ENCODE peak calls at places on chromosomes 11 and 22, in nine cellular contexts. One of them, this sample, is unnamed.

GRCh38 chr11:18790820-18791174 is 801 bp downstream of the PTPN5 start:
- DNase-seq in stomach: no peak
- DNase-seq in suprapubic skin: no peak
- DNase-seq in RWPE1: no peak
- DNase-seq in adrenal gland: no peak
- DNase-seq in brain microvascular endothelial cell: no peak
- DNase-seq in Calu3: no peak
- DNase-seq in HFF-Myc: no peak
- DNase-seq in cardiac fibroblast: no peak
- DNase-seq in this sample: no peak

GRCh38 chr22:19527321-19527721 is 3.1 kb upstream of the CLDN5 start:
- DNase-seq in stomach: no peak
- DNase-seq in suprapubic skin: peak; percentile 56
- DNase-seq in RWPE1: no peak
- DNase-seq in adrenal gland: no peak
- DNase-seq in brain microvascular endothelial cell: no peak
- DNase-seq in Calu3: no peak
- DNase-seq in HFF-Myc: no peak
- DNase-seq in cardiac fibroblast: no peak
- DNase-seq in this sample: no peak

GRCh38 chr11:33982661-33983060 is 68.9 kb upstream of the CAPRIN1 start:
- DNase-seq in stomach: no peak
- DNase-seq in suprapubic skin: no peak
- DNase-seq in RWPE1: no peak
- DNase-seq in adrenal gland: no peak
- DNase-seq in brain microvascular endothelial cell: no peak
- DNase-seq in Calu3: no peak
- DNase-seq in HFF-Myc: no peak
- DNase-seq in cardiac fibroblast: no peak
- DNase-seq in this sample: no peak

GRCh38 chr11:114258696-114259095 is 37.5 kb upstream of the NNMT start:
- DNase-seq in stomach: no peak
- DNase-seq in suprapubic skin: no peak
- DNase-seq in RWPE1: no peak
- DNase-seq in adrenal gland: no peak
- DNase-seq in brain microvascular endothelial cell: no peak
- DNase-seq in Calu3: no peak
- DNase-seq in HFF-Myc: no peak
- DNase-seq in cardiac fibroblast: no peak
- DNase-seq in this sample: no peak

GRCh38 chr22:29309332-29310064 is 3.0 kb downstream of the GAS2L1 start:
- DNase-seq in stomach: peak; percentile 80
- DNase-seq in suprapubic skin: no peak
- DNase-seq in RWPE1: no peak
- DNase-seq in adrenal gland: peak; percentile 80
- DNase-seq in brain microvascular endothelial cell: no peak
- DNase-seq in Calu3: peak; percentile 41
- DNase-seq in HFF-Myc: no peak
- DNase-seq in cardiac fibroblast: no peak
- DNase-seq in this sample: no peak

GRCh38 chr22:49620003-49620556 is 207.6 kb downstream of the BRD1 start:
- DNase-seq in stomach: no peak
- DNase-seq in suprapubic skin: no peak
- DNase-seq in RWPE1: no peak
- DNase-seq in adrenal gland: no peak
- DNase-seq in brain microvascular endothelial cell: no peak
- DNase-seq in Calu3: no peak
- DNase-seq in HFF-Myc: no peak
- DNase-seq in cardiac fibroblast: no peak
- DNase-seq in this sample: no peak

GRCh38 chr11:11998091-11998781 is 10.2 kb downstream of the DKK3 start:
- DNase-seq in stomach: no peak
- DNase-seq in suprapubic skin: peak; percentile 35
- DNase-seq in RWPE1: peak; percentile 93
- DNase-seq in adrenal gland: peak; percentile 73
- DNase-seq in brain microvascular endothelial cell: peak; percentile 83
- DNase-seq in Calu3: peak; percentile 49
- DNase-seq in HFF-Myc: peak; percentile 66
- DNase-seq in cardiac fibroblast: peak; percentile 94
- DNase-seq in this sample: no peak

GRCh38 chr11:45850446-45850845 is 3.2 kb downstream of the CRY2 start:
- DNase-seq in stomach: no peak
- DNase-seq in suprapubic skin: no peak
- DNase-seq in RWPE1: no peak
- DNase-seq in adrenal gland: no peak
- DNase-seq in brain microvascular endothelial cell: peak; percentile 52
- DNase-seq in Calu3: no peak
- DNase-seq in HFF-Myc: no peak
- DNase-seq in cardiac fibroblast: peak; percentile 40
- DNase-seq in this sample: no peak

GRCh38 chr11:103069367-103069766 is 22.6 kb downstream of the DCUN1D5 start:
- DNase-seq in stomach: no peak
- DNase-seq in suprapubic skin: no peak
- DNase-seq in RWPE1: no peak
- DNase-seq in adrenal gland: no peak
- DNase-seq in brain microvascular endothelial cell: no peak
- DNase-seq in Calu3: no peak
- DNase-seq in HFF-Myc: no peak
- DNase-seq in cardiac fibroblast: no peak
- DNase-seq in this sample: no peak

GRCh38 chr11:6323291-6323905 is 3.1 kb upstream of the CAVIN3 start:
- DNase-seq in stomach: peak; percentile 32
- DNase-seq in suprapubic skin: no peak
- DNase-seq in RWPE1: no peak
- DNase-seq in adrenal gland: no peak
- DNase-seq in brain microvascular endothelial cell: no peak
- DNase-seq in Calu3: no peak
- DNase-seq in HFF-Myc: no peak
- DNase-seq in cardiac fibroblast: no peak
- DNase-seq in this sample: no peak

DNA sequence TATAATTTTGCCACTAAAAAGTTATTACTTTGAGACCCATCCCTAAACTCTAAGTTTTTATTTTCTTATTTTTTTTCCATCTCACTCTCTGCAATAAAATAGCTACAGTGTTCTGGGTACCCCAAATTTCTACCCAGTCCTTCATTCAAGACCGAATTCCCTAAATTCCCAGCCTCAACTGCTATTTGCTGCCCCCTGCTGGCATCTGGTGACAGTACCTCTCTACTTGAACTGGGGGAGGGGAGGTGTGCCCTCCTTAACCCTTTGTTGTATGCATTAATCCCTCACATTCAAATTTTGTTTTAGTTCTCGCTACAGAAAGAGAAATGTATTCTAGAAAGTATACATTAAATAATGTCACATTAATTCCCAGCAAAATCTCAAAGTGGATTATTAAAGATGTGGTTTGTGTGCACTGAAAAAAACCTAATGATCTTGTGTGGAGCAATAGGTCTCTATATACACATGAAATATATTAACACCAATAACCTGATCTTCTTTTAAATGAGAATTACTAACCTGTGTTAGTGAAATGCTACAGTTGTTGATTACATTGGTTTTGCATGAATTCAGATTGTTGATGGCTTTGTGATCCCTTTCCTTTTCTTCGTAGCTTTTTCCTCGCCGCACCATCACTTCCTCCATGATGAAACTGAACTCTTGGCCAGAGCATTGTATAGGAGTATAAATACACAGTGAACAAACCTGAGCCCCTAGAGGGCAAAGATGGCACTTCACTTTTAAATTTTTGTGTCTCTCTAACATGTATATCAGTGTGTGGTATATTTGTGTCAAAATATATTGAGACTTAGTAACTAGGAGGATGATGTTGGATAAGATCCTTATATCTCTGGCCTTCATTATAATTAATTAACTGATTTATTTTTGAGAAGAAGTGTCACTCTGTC is 590.0 kb downstream of the METTL15 start:
- DNase-seq in stomach: peak; percentile 62
- DNase-seq in suprapubic skin: no peak
- DNase-seq in RWPE1: peak; percentile 41
- DNase-seq in adrenal gland: peak; percentile 61
- DNase-seq in brain microvascular endothelial cell: peak; percentile 43
- DNase-seq in Calu3: peak; percentile 68
- DNase-seq in HFF-Myc: no peak
- DNase-seq in cardiac fibroblast: peak; percentile 80
- DNase-seq in this sample: no peak
- TF ChIP-seq CTCF in stomach: peak; percentile 55
- TF ChIP-seq CTCF in suprapubic skin: peak; percentile 62
- TF ChIP-seq CTCF in RWPE1: peak; percentile 76
- TF ChIP-seq CTCF in adrenal gland: peak; percentile 75
- TF ChIP-seq CTCF in brain microvascular endothelial cell: peak; percentile 90
- TF ChIP-seq CTCF in Calu3: peak; percentile 90
- TF ChIP-seq CTCF in HFF-Myc: peak; percentile 83
- TF ChIP-seq CTCF in cardiac fibroblast: peak; percentile 86
- TF ChIP-seq CTCF in this sample: no peak

GRCh38 chr11:44348721-44349120 is 38.8 kb upstream of the ALX4 start:
- DNase-seq in stomach: no peak
- DNase-seq in suprapubic skin: no peak
- DNase-seq in RWPE1: no peak
- DNase-seq in adrenal gland: no peak
- DNase-seq in brain microvascular endothelial cell: no peak
- DNase-seq in Calu3: no peak
- DNase-seq in HFF-Myc: no peak
- DNase-seq in cardiac fibroblast: no peak
- DNase-seq in this sample: no peak

GRCh38 chr11:44351006-44351660 is 41.2 kb upstream of the ALX4 start:
- DNase-seq in stomach: no peak
- DNase-seq in suprapubic skin: no peak
- DNase-seq in RWPE1: no peak
- DNase-seq in adrenal gland: no peak
- DNase-seq in brain microvascular endothelial cell: no peak
- DNase-seq in Calu3: no peak
- DNase-seq in HFF-Myc: no peak
- DNase-seq in cardiac fibroblast: no peak
- DNase-seq in this sample: no peak

GRCh38 chr11:44349328-44349727 is 39.4 kb upstream of the ALX4 start:
- DNase-seq in stomach: no peak
- DNase-seq in suprapubic skin: no peak
- DNase-seq in RWPE1: no peak
- DNase-seq in adrenal gland: no peak
- DNase-seq in brain microvascular endothelial cell: no peak
- DNase-seq in Calu3: no peak
- DNase-seq in HFF-Myc: no peak
- DNase-seq in cardiac fibroblast: no peak
- DNase-seq in this sample: no peak

GRCh38 chr11:44348114-44348513 is 38.2 kb upstream of the ALX4 start:
- DNase-seq in stomach: no peak
- DNase-seq in suprapubic skin: no peak
- DNase-seq in RWPE1: no peak
- DNase-seq in adrenal gland: no peak
- DNase-seq in brain microvascular endothelial cell: no peak
- DNase-seq in Calu3: no peak
- DNase-seq in HFF-Myc: no peak
- DNase-seq in cardiac fibroblast: no peak
- DNase-seq in this sample: no peak

GRCh38 chr11:44351898-44352498 is 42.1 kb upstream of the ALX4 start:
- DNase-seq in stomach: no peak
- DNase-seq in suprapubic skin: no peak
- DNase-seq in RWPE1: no peak
- DNase-seq in adrenal gland: no peak
- DNase-seq in brain microvascular endothelial cell: no peak
- DNase-seq in Calu3: no peak
- DNase-seq in HFF-Myc: no peak
- DNase-seq in cardiac fibroblast: no peak
- DNase-seq in this sample: no peak
- TF ChIP-seq CTCF in stomach: no peak
- TF ChIP-seq CTCF in suprapubic skin: no peak
- TF ChIP-seq CTCF in RWPE1: no peak
- TF ChIP-seq CTCF in adrenal gland: no peak
- TF ChIP-seq CTCF in brain microvascular endothelial cell: peak; percentile 42
- TF ChIP-seq CTCF in Calu3: no peak
- TF ChIP-seq CTCF in HFF-Myc: no peak
- TF ChIP-seq CTCF in cardiac fibroblast: no peak
- TF ChIP-seq CTCF in this sample: no peak

DNA sequence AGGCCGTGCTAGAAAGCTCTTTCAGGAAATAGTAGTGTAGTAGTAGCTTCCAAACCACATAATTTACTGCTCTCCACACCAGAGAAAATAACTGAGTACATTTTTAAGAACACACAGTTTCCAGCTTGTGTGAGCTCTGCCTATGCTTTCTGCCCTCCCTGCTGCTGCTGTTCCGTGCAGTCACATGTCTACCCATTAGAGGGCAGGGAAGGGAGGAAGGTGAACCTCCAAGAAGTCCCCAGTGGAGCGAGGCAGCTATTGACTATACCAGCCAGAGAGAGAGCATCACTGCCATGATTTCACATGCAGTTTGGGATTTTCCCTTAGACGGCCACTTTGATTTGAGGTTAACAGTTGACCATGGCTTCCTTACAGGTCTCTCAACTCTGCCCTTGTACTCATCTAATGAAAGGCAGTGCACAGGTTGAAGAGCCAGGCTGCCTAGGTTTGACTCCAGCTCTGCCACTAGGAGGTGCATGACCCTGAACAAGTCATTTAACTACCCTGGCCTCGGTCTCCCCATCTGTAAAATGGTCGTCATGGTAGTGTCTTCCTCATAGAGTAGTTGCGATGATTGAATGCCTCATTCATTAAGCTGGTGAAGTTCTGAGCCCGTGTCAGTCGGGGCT is 19.7 kb upstream of the CTTN start:
- DNase-seq in stomach: no peak
- DNase-seq in suprapubic skin: no peak
- DNase-seq in RWPE1: no peak
- DNase-seq in adrenal gland: no peak
- DNase-seq in brain microvascular endothelial cell: no peak
- DNase-seq in Calu3: no peak
- DNase-seq in HFF-Myc: no peak
- DNase-seq in cardiac fibroblast: no peak
- DNase-seq in this sample: no peak
- TF ChIP-seq CTCF in stomach: no peak
- TF ChIP-seq CTCF in suprapubic skin: no peak
- TF ChIP-seq CTCF in RWPE1: no peak
- TF ChIP-seq CTCF in adrenal gland: no peak
- TF ChIP-seq CTCF in brain microvascular endothelial cell: peak; percentile 24
- TF ChIP-seq CTCF in Calu3: peak; percentile 21
- TF ChIP-seq CTCF in HFF-Myc: peak; percentile 17
- TF ChIP-seq CTCF in cardiac fibroblast: no peak
- TF ChIP-seq CTCF in this sample: no peak

DNA sequence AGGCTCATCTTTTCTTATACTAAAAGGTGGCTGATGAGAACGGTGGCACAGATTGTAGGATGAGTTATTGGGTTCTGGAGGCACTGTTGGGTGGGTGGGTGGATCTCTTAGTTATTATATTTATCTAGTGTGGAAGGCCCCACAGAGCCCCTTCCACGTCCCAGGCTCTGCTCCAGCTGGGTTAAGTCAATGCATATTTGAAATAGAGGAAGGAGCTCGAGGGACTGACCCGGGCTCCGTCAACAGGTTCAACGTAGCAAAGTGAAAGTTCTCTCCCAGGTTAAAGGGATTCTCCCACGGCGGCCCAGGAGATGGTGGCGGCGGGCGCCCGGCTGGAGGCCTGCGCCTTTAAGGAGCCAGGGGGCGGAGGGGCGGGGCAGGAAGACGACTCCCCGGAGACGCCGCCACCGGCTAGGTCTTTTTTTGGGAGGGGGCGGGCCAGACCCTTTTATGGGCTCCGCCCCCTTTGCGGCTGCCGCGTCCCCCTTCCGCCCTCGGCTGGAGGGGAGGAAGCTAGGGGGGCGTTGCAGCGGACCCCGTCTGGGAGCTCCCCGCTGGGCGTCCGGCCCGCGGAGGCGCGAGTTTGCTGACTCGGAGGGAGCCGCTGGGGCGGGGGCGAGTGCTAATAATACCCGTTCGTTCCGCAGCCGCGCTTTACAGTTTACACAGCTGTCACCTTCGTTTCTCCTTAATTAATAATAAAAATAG is 1.5 kb upstream of the INPPL1 start:
- DNase-seq in stomach: peak; percentile 96
- DNase-seq in suprapubic skin: peak; percentile 96
- DNase-seq in RWPE1: peak; percentile 76
- DNase-seq in adrenal gland: peak; percentile 96
- DNase-seq in brain microvascular endothelial cell: peak; percentile 83
- DNase-seq in Calu3: peak; percentile 95
- DNase-seq in HFF-Myc: peak; percentile 50
- DNase-seq in cardiac fibroblast: peak; percentile 89
- DNase-seq in this sample: peak; percentile 84
- TF ChIP-seq CTCF in stomach: peak; percentile 36
- TF ChIP-seq CTCF in suprapubic skin: peak; percentile 52
- TF ChIP-seq CTCF in RWPE1: no peak
- TF ChIP-seq CTCF in adrenal gland: no peak
- TF ChIP-seq CTCF in brain microvascular endothelial cell: peak; percentile 30
- TF ChIP-seq CTCF in Calu3: peak; percentile 29
- TF ChIP-seq CTCF in HFF-Myc: peak; percentile 34
- TF ChIP-seq CTCF in cardiac fibroblast: peak; percentile 19
- TF ChIP-seq CTCF in this sample: no peak